ENCODE peak calls at places on chromosomes 13 and 19, in ten cellular contexts. R, U, A, Y, P, Z, Q, N, W and M are unnamed samples.

GRCh38 chr19:46773018-46773399 is 15.4 kb downstream of the SLC1A5 start:
- DNase-seq in R (no peak), U (no peak), A (no peak), Y (no peak), P (no peak), Z (no peak), Q (no peak), N (no peak), W (no peak), M (no peak)

GRCh38 chr19:48635263-48635965 is 1.8 kb downstream of the DBP start:
- DNase-seq in R (peak), U (peak), A (peak), Y (peak), P (peak), Z (no peak), Q (peak), N (peak), W (peak), M (peak)

GRCh38 chr13:48078251-48078656 is 16.6 kb downstream of the MED4 start:
- DNase-seq in R (no peak), U (no peak), A (no peak), Y (no peak), P (no peak), Z (no peak), Q (no peak), N (no peak), W (peak), M (no peak)

GRCh38 chr13:63288576-63288975 is 1872.9 kb upstream of the PCDH20 start:
- DNase-seq in R (no peak), U (no peak), A (no peak), Y (no peak), P (no peak), Z (no peak), Q (no peak), N (no peak), W (no peak), M (no peak)

GRCh38 chr19:18932216-18932841 is 8.7 kb downstream of the HOMER3 start:
- DNase-seq in R (peak), U (peak), A (peak), Y (peak), P (peak), Z (peak), Q (peak), N (peak), W (peak), M (peak)

GRCh38 chr13:66805657-66806056 is 424.5 kb downstream of the PCDH9 start:
- DNase-seq in R (no peak), U (no peak), A (no peak), Y (no peak), P (peak), Z (no peak), Q (no peak), N (no peak), W (no peak), M (no peak)

GRCh38 chr13:50016421-50016820 is 1.2 kb downstream of the KCNRG start:
- DNase-seq in R (no peak), U (no peak), A (no peak), Y (no peak), P (no peak), Z (no peak), Q (no peak), N (no peak), W (no peak), M (no peak)

GRCh38 chr13:22717036-22717435 is 463.7 kb upstream of the SGCG start:
- DNase-seq in R (no peak), U (no peak), A (no peak), Y (no peak), P (no peak), Z (no peak), Q (no peak), N (no peak), W (no peak), M (no peak)

GRCh38 chr19:58361900-58362271 is 665 bp downstream of the ZNF497 start:
- DNase-seq in R (peak), U (no peak), A (peak), Y (peak), P (peak), Z (no peak), Q (no peak), N (peak), W (no peak), M (no peak)

GRCh38 chr13:57740719-57741118 is 109.2 kb downstream of the PCDH17 start:
- DNase-seq in R (no peak), U (no peak), A (peak), Y (no peak), P (no peak), Z (no peak), Q (no peak), N (peak), W (no peak), M (no peak)

GRCh38 chr19:19447536-19448237 is 42.2 kb downstream of the GATAD2A start:
- DNase-seq in R (no peak), U (no peak), A (no peak), Y (no peak), P (no peak), Z (no peak), Q (no peak), N (no peak), W (peak), M (peak)

GRCh38 chr13:36696410-36696809 is 22.6 kb downstream of the SERTM1 start:
- DNase-seq in R (no peak), U (no peak), A (no peak), Y (no peak), P (no peak), Z (no peak), Q (no peak), N (no peak), W (no peak), M (no peak)

GRCh38 chr13:93169980-93170379 is 56.6 kb upstream of the GPC6 start:
- DNase-seq in R (no peak), U (no peak), A (no peak), Y (no peak), P (no peak), Z (no peak), Q (no peak), N (no peak), W (no peak), M (no peak)

GRCh38 chr13:29774830-29775229 is 75.6 kb downstream of the UBL3 start:
- DNase-seq in R (no peak), U (no peak), A (no peak), Y (no peak), P (no peak), Z (no peak), Q (no peak), N (no peak), W (no peak), M (no peak)

GRCh38 chr13:19978830-19979437 is 20.4 kb downstream of the ZMYM2 start:
- DNase-seq in R (no peak), U (no peak), A (no peak), Y (no peak), P (no peak), Z (no peak), Q (no peak), N (no peak), W (no peak), M (no peak)

GRCh38 chr13:105048685-105049084 is 1486.8 kb downstream of the EFNB2 start:
- DNase-seq in R (no peak), U (no peak), A (no peak), Y (no peak), P (no peak), Z (no peak), Q (no peak), N (no peak), W (no peak), M (no peak)

GRCh38 chr13:20702530-20702929 is 969 bp upstream of the IL17D start:
- DNase-seq in R (no peak), U (no peak), A (no peak), Y (no peak), P (no peak), Z (no peak), Q (no peak), N (no peak), W (peak), M (no peak)

GRCh38 chr13:32315255-32316029 is at the start of the genes BRCA2 and ZAR1L:
- DNase-seq in R (peak), U (peak), A (peak), Y (peak), P (peak), Z (peak), Q (peak), N (peak), W (peak), M (peak)

GRCh38 chr19:42349378-42350107 is 24.1 kb downstream of the MEGF8 start:
- DNase-seq in R (no peak), U (no peak), A (no peak), Y (no peak), P (no peak), Z (no peak), Q (no peak), N (no peak), W (no peak), M (no peak)

GRCh38 chr19:38729653-38730469 is 14.4 kb downstream of the CAPN12 start:
- DNase-seq in R (peak), U (no peak), A (peak), Y (peak), P (peak), Z (peak), Q (peak), N (peak), W (peak), M (peak)

GRCh38 chr19:30222428-30222873 is 149.7 kb upstream of the ZNF536 start:
- DNase-seq in R (no peak), U (no peak), A (peak), Y (peak), P (no peak), Z (no peak), Q (no peak), N (no peak), W (no peak), M (no peak)

GRCh38 chr19:20079487-20079886 is 1.7 kb downstream of the ZNF90 start:
- DNase-seq in R (no peak), U (no peak), A (no peak), Y (no peak), P (no peak), Z (no peak), Q (no peak), N (no peak), W (no peak), M (no peak)

GRCh38 chr13:31891472-31891871 is 140.1 kb upstream of the FRY start:
- DNase-seq in R (no peak), U (no peak), A (no peak), Y (no peak), P (peak), Z (no peak), Q (no peak), N (no peak), W (no peak), M (no peak)

GRCh38 chr19:1169921-1170885 is 3.9 kb downstream of the SBNO2 start:
- DNase-seq in R (peak), U (no peak), A (peak), Y (no peak), P (peak), Z (peak), Q (peak), N (peak), W (no peak), M (no peak)

GRCh38 chr19:1166872-1167573 is 7.0 kb downstream of the SBNO2 start:
- DNase-seq in R (no peak), U (no peak), A (no peak), Y (no peak), P (no peak), Z (no peak), Q (no peak), N (no peak), W (no peak), M (no peak)

GRCh38 chr19:1167687-1168561 is 6.1 kb downstream of the SBNO2 start:
- DNase-seq in R (no peak), U (no peak), A (no peak), Y (no peak), P (no peak), Z (no peak), Q (no peak), N (no peak), W (no peak), M (no peak)

GRCh38 chr19:1168877-1169791 is 4.9 kb downstream of the SBNO2 start:
- DNase-seq in R (peak), U (no peak), A (no peak), Y (no peak), P (peak), Z (no peak), Q (peak), N (no peak), W (no peak), M (no peak)

DNA sequence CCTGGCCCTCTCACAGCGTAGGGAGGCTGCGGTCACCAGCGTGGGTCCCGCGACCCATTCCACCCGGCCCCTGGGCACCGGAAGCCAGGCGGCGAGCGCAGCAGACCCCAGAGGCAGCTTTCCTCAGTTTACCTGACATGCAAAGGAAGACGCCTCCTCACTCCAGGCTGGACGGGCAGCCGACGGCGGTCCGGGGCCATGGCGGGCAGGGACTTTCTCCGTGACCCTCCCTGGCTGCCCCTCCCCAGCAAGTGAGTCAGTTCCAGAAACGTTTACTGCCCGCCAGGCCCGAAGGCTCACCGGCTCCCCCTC is 5.5 kb downstream of the SBNO2 start:
- DNase-seq in R (no peak), U (no peak), A (no peak), Y (no peak), P (no peak), Z (no peak), Q (no peak), N (no peak), W (no peak), M (no peak)
- H3K27ac ChIP-seq in R (peak), U (peak), A (no peak), Y (no peak), P (peak), Z (no peak), Q (peak), N (no peak), W (no peak), M (no peak)

GRCh38 chr19:11142528-11143171 is 12.9 kb downstream of the SPC24 start:
- DNase-seq in R (peak), U (peak), A (peak), Y (peak), P (peak), Z (peak), Q (peak), N (peak), W (no peak), M (no peak)
- H3K4me3 ChIP-seq in R (peak), U (peak), A (peak), Y (no peak), P (peak), Z (peak), Q (peak), N (peak), W (no peak), M (no peak)

GRCh38 chr13:110641055-110642015 is 26.0 kb downstream of the NAXD start:
- DNase-seq in R (peak), U (no peak), A (peak), Y (no peak), P (peak), Z (no peak), Q (peak), N (no peak), W (no peak), M (no peak)

GRCh38 chr13:110639935-110640334 is 24.6 kb downstream of the NAXD start:
- DNase-seq in R (no peak), U (no peak), A (no peak), Y (no peak), P (no peak), Z (no peak), Q (no peak), N (no peak), W (no peak), M (no peak)

GRCh38 chr13:110642291-110642981 is 27.1 kb downstream of the NAXD start:
- DNase-seq in R (no peak), U (no peak), A (no peak), Y (no peak), P (peak), Z (no peak), Q (no peak), N (no peak), W (no peak), M (no peak)

GRCh38 chr13:110638814-110639806 is 23.8 kb downstream of the NAXD start:
- DNase-seq in R (no peak), U (no peak), A (peak), Y (no peak), P (peak), Z (no peak), Q (no peak), N (no peak), W (no peak), M (no peak)

GRCh38 chr13:110640591-110641029 is 25.3 kb downstream of the NAXD start:
- DNase-seq in R (no peak), U (no peak), A (peak), Y (no peak), P (peak), Z (no peak), Q (peak), N (peak), W (no peak), M (no peak)
- H3K27ac ChIP-seq in R (peak), U (peak), A (peak), Y (no peak), P (peak), Z (no peak), Q (peak), N (peak), W (no peak), M (no peak)

GRCh38 chr19:2494084-2494446 is 18.1 kb downstream of the GADD45B start:
- DNase-seq in R (no peak), U (no peak), A (peak), Y (no peak), P (no peak), Z (no peak), Q (no peak), N (peak), W (no peak), M (no peak)
- H3K4me3 ChIP-seq in R (no peak), U (peak), A (peak), Y (no peak), P (peak), Z (peak), Q (peak), N (peak), W (peak), M (peak)

GRCh38 chr19:53549354-53549753 is 11.4 kb downstream of the ZNF331 start:
- DNase-seq in R (no peak), U (no peak), A (no peak), Y (no peak), P (no peak), Z (no peak), Q (no peak), N (no peak), W (no peak), M (peak)
- H3K27ac ChIP-seq in R (peak), U (peak), A (no peak), Y (no peak), P (peak), Z (no peak), Q (peak), N (no peak), W (no peak), M (no peak)

GRCh38 chr19:8457209-8457608 is 12.4 kb downstream of the HNRNPM start:
- DNase-seq in R (no peak), U (no peak), A (no peak), Y (no peak), P (no peak), Z (no peak), Q (peak), N (no peak), W (no peak), M (no peak)
- H3K4me3 ChIP-seq in R (no peak), U (no peak), A (no peak), Y (no peak), P (no peak), Z (no peak), Q (no peak), N (no peak), W (no peak), M (no peak)

GRCh38 chr19:5958074-5958850 is 19.7 kb downstream of the RANBP3 start:
- DNase-seq in R (no peak), U (no peak), A (peak), Y (no peak), P (no peak), Z (no peak), Q (no peak), N (no peak), W (no peak), M (no peak)

GRCh38 chr19:5958851-5959122 is 19.2 kb downstream of the RANBP3 start:
- DNase-seq in R (no peak), U (no peak), A (no peak), Y (no peak), P (no peak), Z (no peak), Q (no peak), N (no peak), W (no peak), M (no peak)

GRCh38 chr19:5960005-5961001 is 17.6 kb downstream of the RANBP3 start:
- DNase-seq in R (no peak), U (no peak), A (peak), Y (no peak), P (no peak), Z (no peak), Q (peak), N (peak), W (no peak), M (no peak)

GRCh38 chr19:5957132-5957531 is 20.8 kb downstream of the RANBP3 start:
- DNase-seq in R (no peak), U (no peak), A (no peak), Y (no peak), P (no peak), Z (no peak), Q (no peak), N (no peak), W (no peak), M (no peak)

GRCh38 chr19:5959260-5960004 is 18.5 kb downstream of the RANBP3 start:
- DNase-seq in R (no peak), U (no peak), A (no peak), Y (no peak), P (no peak), Z (no peak), Q (no peak), N (no peak), W (no peak), M (no peak)
- H3K27ac ChIP-seq in R (no peak), U (peak), A (peak), Y (no peak), P (peak), Z (no peak), Q (peak), N (no peak), W (peak), M (no peak)